ENCODE peak calls at places on chromosomes 12 and 14, in five cellular contexts. One of them, this sample, is unnamed.

GRCh38 chr12:23729354-23729753 is 220.1 kb downstream of the SOX5 start:
- DNase-seq in suprapubic skin: no peak
- DNase-seq in H1: no peak
- DNase-seq in SK-N-SH: no peak
- DNase-seq in upper lobe of left lung: no peak
- DNase-seq in this sample: no peak

GRCh38 chr14:61335876-61336275 is 14.5 kb downstream of the PRKCH start:
- DNase-seq in upper lobe of left lung: no peak
- DNase-seq in suprapubic skin: no peak
- DNase-seq in H1: no peak
- DNase-seq in SK-N-SH: no peak
- DNase-seq in this sample: no peak

GRCh38 chr12:30296486-30296885 is 399.2 kb downstream of the IPO8 start:
- DNase-seq in upper lobe of left lung: no peak
- DNase-seq in H1: no peak
- DNase-seq in SK-N-SH: no peak
- DNase-seq in suprapubic skin: no peak
- DNase-seq in this sample: no peak

GRCh38 chr12:57063991-57064725 is 14.2 kb upstream of the MYO1A start:
- DNase-seq in SK-N-SH: no peak
- DNase-seq in suprapubic skin: no peak
- DNase-seq in H1: no peak
- DNase-seq in upper lobe of left lung: no peak
- DNase-seq in this sample: no peak

GRCh38 chr12:64797156-64797555 is 27.3 kb upstream of the TBC1D30 start:
- DNase-seq in H1: no peak
- DNase-seq in upper lobe of left lung: no peak
- DNase-seq in suprapubic skin: no peak
- DNase-seq in SK-N-SH: no peak
- DNase-seq in this sample: no peak

GRCh38 chr12:107340920-107341319 is 247.6 kb upstream of the CRY1 start:
- DNase-seq in SK-N-SH: no peak
- DNase-seq in upper lobe of left lung: no peak
- DNase-seq in H1: no peak
- DNase-seq in suprapubic skin: no peak
- DNase-seq in this sample: no peak

GRCh38 chr12:108616941-108617858 is 16.5 kb downstream of the SELPLG start:
- DNase-seq in SK-N-SH: no peak
- DNase-seq in H1: no peak
- DNase-seq in suprapubic skin: no peak
- DNase-seq in upper lobe of left lung: peak; percentile 43
- DNase-seq in this sample: no peak

GRCh38 chr14:71143391-71144290 is 236.4 kb downstream of the PCNX1 start:
- DNase-seq in suprapubic skin: no peak
- DNase-seq in H1: no peak
- DNase-seq in upper lobe of left lung: no peak
- DNase-seq in SK-N-SH: no peak
- DNase-seq in this sample: no peak

GRCh38 chr12:22626429-22626828 is 1.5 kb downstream of the ETNK1 start:
- DNase-seq in suprapubic skin: no peak
- DNase-seq in H1: no peak
- DNase-seq in upper lobe of left lung: no peak
- DNase-seq in SK-N-SH: no peak
- DNase-seq in this sample: no peak

GRCh38 chr14:99423434-99423833 is 57.2 kb downstream of the SETD3 start:
- DNase-seq in H1: no peak
- DNase-seq in upper lobe of left lung: no peak
- DNase-seq in SK-N-SH: no peak
- DNase-seq in suprapubic skin: no peak
- DNase-seq in this sample: no peak

GRCh38 chr14:102540310-102541028 is 30.9 kb upstream of the ANKRD9 start:
- DNase-seq in SK-N-SH: peak; percentile 50
- DNase-seq in suprapubic skin: no peak
- DNase-seq in upper lobe of left lung: no peak
- DNase-seq in H1: no peak
- DNase-seq in this sample: peak; percentile 51

GRCh38 chr12:62933220-62933870 is 1.6 kb downstream of the PPM1H start:
- DNase-seq in suprapubic skin: no peak
- DNase-seq in H1: no peak
- DNase-seq in SK-N-SH: peak; percentile 16
- DNase-seq in upper lobe of left lung: peak; percentile 35
- DNase-seq in this sample: peak; percentile 26

GRCh38 chr12:31476437-31476836 is 114.5 kb downstream of the DENND5B start:
- DNase-seq in suprapubic skin: no peak
- DNase-seq in SK-N-SH: no peak
- DNase-seq in upper lobe of left lung: no peak
- DNase-seq in H1: no peak
- DNase-seq in this sample: no peak

GRCh38 chr14:72544615-72545387 is 349.1 kb downstream of the DPF3 start:
- DNase-seq in upper lobe of left lung: no peak
- DNase-seq in SK-N-SH: no peak
- DNase-seq in suprapubic skin: peak; percentile 53
- DNase-seq in H1: peak; percentile 9
- DNase-seq in this sample: peak; percentile 45

GRCh38 chr14:89845346-89845745 is 109.2 kb downstream of the EFCAB11 start:
- DNase-seq in SK-N-SH: no peak
- DNase-seq in H1: no peak
- DNase-seq in upper lobe of left lung: no peak
- DNase-seq in suprapubic skin: no peak
- DNase-seq in this sample: no peak

GRCh38 chr12:14907953-14908352 is 22.3 kb upstream of the MGP start:
- DNase-seq in H1: no peak
- DNase-seq in SK-N-SH: no peak
- DNase-seq in suprapubic skin: no peak
- DNase-seq in upper lobe of left lung: no peak
- DNase-seq in this sample: no peak

GRCh38 chr14:69013943-69014782 is 35.1 kb upstream of the ACTN1 start:
- DNase-seq in SK-N-SH: peak; percentile 69
- DNase-seq in upper lobe of left lung: peak; percentile 96
- DNase-seq in H1: no peak
- DNase-seq in suprapubic skin: no peak
- DNase-seq in this sample: no peak

GRCh38 chr12:110565919-110566871 is 16.9 kb downstream of the PPTC7 start:
- DNase-seq in upper lobe of left lung: no peak
- DNase-seq in H1: no peak
- DNase-seq in SK-N-SH: no peak
- DNase-seq in suprapubic skin: no peak
- DNase-seq in this sample: no peak

GRCh38 chr12:13539051-13539450 is 342.5 kb downstream of the EMP1 start:
- DNase-seq in suprapubic skin: no peak
- DNase-seq in SK-N-SH: no peak
- DNase-seq in H1: no peak
- DNase-seq in upper lobe of left lung: no peak
- DNase-seq in this sample: no peak

GRCh38 chr12:31263661-31264060 is 62.3 kb downstream of the SINHCAF start:
- DNase-seq in SK-N-SH: no peak
- DNase-seq in suprapubic skin: no peak
- DNase-seq in H1: no peak
- DNase-seq in upper lobe of left lung: no peak
- DNase-seq in this sample: no peak

GRCh38 chr12:53060064-53060720 is 10.3 kb downstream of the TNS2 start:
- DNase-seq in upper lobe of left lung: no peak
- DNase-seq in SK-N-SH: no peak
- DNase-seq in H1: no peak
- DNase-seq in suprapubic skin: peak; percentile 76
- DNase-seq in this sample: no peak
- H3K36me3 ChIP-seq in upper lobe of left lung: peaks cover 26% of the 10 kb centered on the region
- H3K36me3 ChIP-seq in SK-N-SH: peaks cover 35% of the 10 kb centered on the region
- H3K36me3 ChIP-seq in H1: no peaks in the 10 kb centered on the region
- H3K36me3 ChIP-seq in suprapubic skin: peaks cover 90% of the 10 kb centered on the region
- H3K36me3 ChIP-seq in this sample: no peaks in the 10 kb centered on the region

GRCh38 chr12:128323115-128323514 is 56.1 kb downstream of the TMEM132C start:
- DNase-seq in H1: no peak
- DNase-seq in suprapubic skin: no peak
- DNase-seq in upper lobe of left lung: no peak
- DNase-seq in SK-N-SH: no peak
- DNase-seq in this sample: no peak

GRCh38 chr12:128322341-128322740 is 55.4 kb downstream of the TMEM132C start:
- DNase-seq in upper lobe of left lung: no peak
- DNase-seq in suprapubic skin: no peak
- DNase-seq in SK-N-SH: no peak
- DNase-seq in H1: no peak
- DNase-seq in this sample: no peak

GRCh38 chr12:128323526-128323925 is 56.6 kb downstream of the TMEM132C start:
- DNase-seq in upper lobe of left lung: no peak
- DNase-seq in H1: no peak
- DNase-seq in suprapubic skin: no peak
- DNase-seq in SK-N-SH: no peak
- DNase-seq in this sample: no peak

GRCh38 chr12:128325646-128326045 is 58.7 kb downstream of the TMEM132C start:
- DNase-seq in suprapubic skin: no peak
- DNase-seq in H1: no peak
- DNase-seq in SK-N-SH: no peak
- DNase-seq in upper lobe of left lung: no peak
- DNase-seq in this sample: no peak

DNA sequence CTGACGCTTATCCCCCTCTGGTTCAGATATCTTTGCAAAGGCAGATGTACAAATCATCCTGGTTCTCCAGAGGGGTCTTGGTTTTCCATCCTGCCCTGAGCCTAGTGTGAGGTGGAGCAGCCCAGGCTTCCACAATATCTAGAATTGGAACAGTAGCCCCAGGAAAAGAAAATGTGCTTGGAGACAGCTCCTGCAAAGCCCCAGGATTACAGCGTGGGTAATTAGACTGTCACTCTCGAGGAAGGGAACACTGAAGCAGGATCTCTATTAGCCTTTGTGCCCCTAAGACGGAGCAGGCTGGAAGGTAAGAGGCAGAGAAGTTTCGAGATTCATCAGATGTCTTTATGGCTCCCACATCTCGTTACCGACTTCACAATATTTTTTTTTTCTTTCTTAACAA is 59.4 kb downstream of the TMEM132C start:
- DNase-seq in SK-N-SH: no peak
- DNase-seq in suprapubic skin: no peak
- DNase-seq in H1: no peak
- DNase-seq in upper lobe of left lung: no peak
- DNase-seq in this sample: no peak
- TF ChIP-seq EP300 in SK-N-SH: no peak
- TF ChIP-seq EP300 in suprapubic skin: no peak
- TF ChIP-seq EP300 in H1: no peak
- TF ChIP-seq EP300 in upper lobe of left lung: no peak
- TF ChIP-seq EP300 in this sample: no peak

GRCh38 chr12:125072496-125072895 is 7.3 kb downstream of the AACS start:
- DNase-seq in SK-N-SH: no peak
- DNase-seq in upper lobe of left lung: no peak
- DNase-seq in suprapubic skin: no peak
- DNase-seq in H1: no peak
- DNase-seq in this sample: no peak
- H3K27ac ChIP-seq in SK-N-SH: no peak overlapping the region
- H3K27ac ChIP-seq in upper lobe of left lung: no peak overlapping the region
- H3K27ac ChIP-seq in suprapubic skin: no peak overlapping the region
- H3K27ac ChIP-seq in H1: no peak overlapping the region
- H3K27ac ChIP-seq in this sample: no peak overlapping the region

DNA sequence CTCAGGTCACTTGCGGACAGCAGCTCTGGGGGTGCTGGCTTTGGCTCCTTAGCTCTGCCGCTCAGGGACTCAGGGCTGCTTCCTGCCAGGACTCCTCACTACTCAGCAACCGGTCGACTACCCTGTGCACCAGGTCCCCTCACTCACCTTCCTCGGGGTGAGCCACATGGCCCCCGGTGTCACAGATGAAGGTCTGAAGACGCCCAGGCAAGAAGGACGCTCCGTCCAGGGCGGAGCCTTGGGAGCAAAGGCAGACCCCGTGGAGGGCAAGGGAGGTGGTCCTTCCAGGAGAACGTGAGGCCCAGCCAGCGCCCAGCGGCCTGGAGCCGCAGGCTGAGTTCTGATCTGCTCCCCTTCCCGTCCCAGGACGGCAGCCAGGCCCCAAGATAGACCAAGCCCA is 32.0 kb downstream of the SLC6A12 start:
- DNase-seq in upper lobe of left lung: no peak
- DNase-seq in suprapubic skin: no peak
- DNase-seq in SK-N-SH: no peak
- DNase-seq in H1: no peak
- DNase-seq in this sample: no peak
- H3K36me3 ChIP-seq in upper lobe of left lung: no peaks in the 10 kb centered on the region
- H3K36me3 ChIP-seq in suprapubic skin: no peaks in the 10 kb centered on the region
- H3K36me3 ChIP-seq in SK-N-SH: no peaks in the 10 kb centered on the region
- H3K36me3 ChIP-seq in H1: no peaks in the 10 kb centered on the region
- H3K36me3 ChIP-seq in this sample: no peaks in the 10 kb centered on the region

GRCh38 chr12:19127270-19127669 is 2.3 kb upstream of the PLEKHA5 start:
- DNase-seq in suprapubic skin: no peak
- DNase-seq in upper lobe of left lung: no peak
- DNase-seq in SK-N-SH: no peak
- DNase-seq in H1: no peak
- DNase-seq in this sample: no peak

GRCh38 chr12:19129486-19130223 is at the start of gene PLEKHA5:
- DNase-seq in upper lobe of left lung: peak; percentile 79
- DNase-seq in SK-N-SH: peak; percentile 94
- DNase-seq in H1: no peak
- DNase-seq in suprapubic skin: peak; percentile 86
- DNase-seq in this sample: peak; percentile 72

GRCh38 chr12:19129121-19129485 is 430 bp upstream of the PLEKHA5 start:
- DNase-seq in suprapubic skin: no peak
- DNase-seq in SK-N-SH: no peak
- DNase-seq in upper lobe of left lung: no peak
- DNase-seq in H1: no peak
- DNase-seq in this sample: no peak

GRCh38 chr12:19131020-19131431 is 1.5 kb downstream of the PLEKHA5 start:
- DNase-seq in upper lobe of left lung: peak; percentile 23
- DNase-seq in H1: no peak
- DNase-seq in suprapubic skin: no peak
- DNase-seq in SK-N-SH: peak; percentile 35
- DNase-seq in this sample: no peak

DNA sequence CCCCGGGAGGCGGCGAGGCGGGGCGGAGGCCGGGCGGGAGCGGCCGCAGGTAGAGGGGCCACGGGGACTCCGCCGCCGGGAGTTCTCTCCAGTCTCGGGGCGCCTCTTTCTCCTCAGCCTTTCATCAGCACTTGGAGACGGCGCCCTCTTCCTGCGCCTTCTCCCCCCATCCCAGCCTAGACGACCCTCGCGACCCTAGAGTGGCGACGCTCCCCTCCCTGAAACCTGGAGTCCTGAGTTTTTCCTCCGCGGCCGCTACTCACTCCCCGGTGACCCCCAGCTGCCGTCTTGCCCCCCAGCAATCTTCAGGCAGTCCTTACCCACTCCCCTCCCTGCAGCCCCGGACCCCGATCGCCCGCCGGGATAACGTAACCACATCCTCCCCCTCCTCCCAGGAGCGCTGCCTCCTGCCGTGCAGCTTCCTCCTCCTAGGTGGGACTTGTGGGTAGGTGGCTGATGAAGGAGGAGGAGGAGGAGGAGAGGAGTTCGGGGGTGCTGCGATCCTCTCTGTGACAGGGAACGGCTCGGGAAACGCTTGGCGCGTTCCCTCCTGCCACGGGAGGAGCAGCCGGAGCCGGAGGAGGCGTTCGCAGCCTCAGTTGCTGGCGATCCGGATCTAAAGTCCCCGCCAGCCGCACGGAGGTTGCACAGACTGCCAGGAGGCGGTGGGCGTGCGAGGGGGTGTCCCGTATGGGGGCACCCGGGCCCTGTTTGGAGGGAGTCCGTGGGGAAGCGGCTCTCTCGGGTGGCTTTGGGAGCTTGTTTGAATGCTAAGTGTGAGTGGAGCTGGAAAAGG is 889 bp downstream of the PLEKHA5 start:
- DNase-seq in H1: no peak
- DNase-seq in suprapubic skin: peak; percentile 84
- DNase-seq in SK-N-SH: peak; percentile 69
- DNase-seq in upper lobe of left lung: peak; percentile 35
- DNase-seq in this sample: peak; percentile 69
- TF ChIP-seq EP300 in H1: no peak
- TF ChIP-seq EP300 in suprapubic skin: no peak
- TF ChIP-seq EP300 in SK-N-SH: no peak
- TF ChIP-seq EP300 in upper lobe of left lung: no peak
- TF ChIP-seq EP300 in this sample: no peak

This sample was measured in ovary.